ENCODE peak calls at places on chromosomes 3 and 15, in seven cellular contexts. K is Peyer's patch; Z is effector CD4-positive, alpha-beta T cell; B is HTR-8/SVneo; X is HFFc6; Q is NCI-H2081; E is stimulated activated CD8-positive, alpha-beta memory T cell treated with anti-CD3 and anti-CD28 coated beads, Interleukin-15, amount 100 ng/mL, for 24 hours. G is an unnamed sample.
A peak's percentile ranks its signal among the peaks of the same experiment; 100 is the strongest.

GRCh38 chr15:76576526-76577279 is 240.1 kb downstream of the ISL2 start:
- DNase-seq in K (peak; percentile 89), Z (no peak), B (no peak), X (no peak), Q (no peak), E (no peak), G (peak; percentile 51)

GRCh38 chr3:53633197-53633787 is 138.9 kb downstream of the CACNA1D start:
- DNase-seq in K (no peak), Z (no peak), B (no peak), X (no peak), Q (no peak), E (no peak), G (no peak)

GRCh38 chr3:39315420-39315819 is 14.1 kb upstream of the CCR8 start:
- DNase-seq in K (no peak), Z (no peak), B (no peak), X (no peak), Q (no peak), E (no peak), G (no peak)

GRCh38 chr3:72459588-72459987 is 388.7 kb downstream of the SHQ1 start:
- DNase-seq in K (no peak), Z (no peak), B (no peak), X (no peak), Q (no peak), E (no peak), G (no peak)

GRCh38 chr3:13141991-13142412 is 68.8 kb upstream of the IQSEC1 start:
- DNase-seq in K (peak; percentile 36), Z (no peak), B (peak; percentile 67), X (peak; percentile 20), Q (no peak), E (no peak), G (peak; percentile 95)

GRCh38 chr3:63937661-63938651 is 25.8 kb upstream of the SCAANT1 start:
- DNase-seq in K (peak; percentile 65), Z (no peak), B (no peak), X (no peak), Q (no peak), E (no peak), G (peak; percentile 25)

GRCh38 chr3:114411292-114411691 is 117.5 kb downstream of the TIGIT start:
- DNase-seq in K (no peak), Z (no peak), B (no peak), X (peak; percentile 41), Q (no peak), E (no peak), G (peak; percentile 41)

GRCh38 chr3:111577798-111578685 is 17.1 kb downstream of the ZBED2 start:
- DNase-seq in K (peak; percentile 47), Z (no peak), B (peak; percentile 70), X (peak; percentile 88), Q (no peak), E (no peak), G (peak; percentile 53)

GRCh38 chr3:47802734-47803477 is at the start of gene DHX30:
- DNase-seq in K (peak; percentile 94), Z (peak; percentile 83), B (peak; percentile 74), X (peak; percentile 74), Q (peak; percentile 52), E (peak; percentile 79), G (peak; percentile 96)

GRCh38 chr3:115996420-115997108 is 373.3 kb downstream of the GAP43 start:
- DNase-seq in K (no peak), Z (no peak), B (no peak), X (no peak), Q (no peak), E (no peak), G (no peak)

GRCh38 chr3:10600159-10601125 is 95.1 kb upstream of the ATP2B2 start:
- DNase-seq in K (no peak), Z (no peak), B (no peak), X (no peak), Q (no peak), E (no peak), G (no peak)

GRCh38 chr3:9501226-9501625 is 52.4 kb downstream of the LHFPL4 start:
- DNase-seq in K (no peak), Z (no peak), B (no peak), X (no peak), Q (no peak), E (no peak), G (no peak)

GRCh38 chr3:15519096-15519495 is 2.4 kb downstream of the COLQ start:
- DNase-seq in K (no peak), Z (no peak), B (no peak), X (no peak), Q (no peak), E (no peak), G (no peak)

GRCh38 chr15:92001307-92001706 is 147.8 kb downstream of the SLCO3A1 start:
- DNase-seq in K (no peak), Z (no peak), B (no peak), X (no peak), Q (peak; percentile 26), E (no peak), G (no peak)

GRCh38 chr15:101010781-101011180 is 91.6 kb downstream of the LRRK1 start:
- DNase-seq in K (no peak), Z (no peak), B (no peak), X (no peak), Q (no peak), E (no peak), G (no peak)

GRCh38 chr3:52561028-52561749 is 24.8 kb downstream of the UQCC5 start:
- DNase-seq in K (no peak), Z (no peak), B (no peak), X (no peak), Q (no peak), E (no peak), G (no peak)

GRCh38 chr3:48236531-48236930 is 4.4 kb upstream of the ZNF589 start:
- DNase-seq in K (peak; percentile 26), Z (no peak), B (no peak), X (no peak), Q (no peak), E (no peak), G (no peak)

GRCh38 chr3:86547697-86548096 is 443.3 kb downstream of the VGLL3 start:
- DNase-seq in K (no peak), Z (no peak), B (no peak), X (no peak), Q (no peak), E (no peak), G (no peak)

GRCh38 chr3:111484666-111485065 is 57.3 kb upstream of the CD96 start:
- DNase-seq in K (no peak), Z (no peak), B (no peak), X (no peak), Q (no peak), E (no peak), G (peak; percentile 14)

GRCh38 chr3:10556312-10556711 is 50.9 kb upstream of the ATP2B2 start:
- DNase-seq in K (no peak), Z (no peak), B (no peak), X (no peak), Q (no peak), E (no peak), G (no peak)

GRCh38 chr15:78322243-78322642 is 17.9 kb upstream of the CRABP1 start:
- DNase-seq in K (no peak), Z (no peak), B (no peak), X (peak; percentile 45), Q (peak; percentile 84), E (no peak), G (peak; percentile 68)

GRCh38 chr15:74396445-74397238 is 29.2 kb upstream of the CYP11A1 start:
- DNase-seq in K (peak; percentile 83), Z (no peak), B (no peak), X (peak; percentile 81), Q (no peak), E (no peak), G (peak; percentile 58)

GRCh38 chr15:50501815-50502214 is 44.7 kb downstream of the USP50 start:
- DNase-seq in K (no peak), Z (no peak), B (no peak), X (no peak), Q (no peak), E (no peak), G (no peak)

GRCh38 chr3:110533089-110533488 is 538.5 kb upstream of the NECTIN3 start:
- DNase-seq in K (no peak), Z (no peak), B (no peak), X (peak; percentile 30), Q (no peak), E (no peak), G (no peak)

GRCh38 chr15:32784571-32784970 is 66.8 kb downstream of the GREM1 start:
- DNase-seq in K (no peak), Z (no peak), B (no peak), X (no peak), Q (no peak), E (no peak), G (no peak)

GRCh38 chr3:33578325-33579180 is 138.3 kb upstream of the UBP1 start:
- DNase-seq in K (no peak), Z (no peak), B (peak; percentile 10), X (peak; percentile 74), Q (no peak), E (no peak), G (no peak)

GRCh38 chr3:35500641-35501353 is 138.5 kb upstream of the ARPP21 start:
- DNase-seq in K (no peak), Z (no peak), B (no peak), X (no peak), Q (no peak), E (no peak), G (peak; percentile 47)

GRCh38 chr3:11390411-11391171 is 118.4 kb downstream of the ATG7 start:
- DNase-seq in K (no peak), Z (no peak), B (no peak), X (no peak), Q (no peak), E (no peak), G (no peak)

GRCh38 chr3:193744048-193744821 is 151.2 kb downstream of the OPA1 start:
- DNase-seq in K (no peak), Z (no peak), B (no peak), X (no peak), Q (peak; percentile 98), E (no peak), G (peak; percentile 94)

GRCh38 chr3:159977295-159977694 is 11.3 kb upstream of the IL12A start:
- DNase-seq in K (no peak), Z (no peak), B (no peak), X (no peak), Q (no peak), E (no peak), G (no peak)

GRCh38 chr3:56917740-56918568 is 116.2 kb upstream of the ARHGEF3 start:
- DNase-seq in K (peak; percentile 68), Z (no peak), B (no peak), X (no peak), Q (no peak), E (no peak), G (peak; percentile 77)

GRCh38 chr3:136899622-136900158 is 37.7 kb downstream of the NCK1 start:
- DNase-seq in K (no peak), Z (no peak), B (no peak), X (no peak), Q (no peak), E (no peak), G (no peak)